ENCODE peak calls at places on chromosomes 6 and 20, in seven cellular contexts. V is effector memory CD4-positive, alpha-beta T cell; I is NCI-H774; Z is head of caudate nucleus; L is NCI-H1092 treated with DMSO at 0.1 percent for 48 hours; K is body of pancreas; P is OCI-M1. E is an unnamed sample.

GRCh38 chr20:44502968-44503367 is 18.9 kb downstream of the SERINC3 start:
- DNase-seq in Z (no peak), V (no peak), P (no peak), L (no peak), I (no peak), K (no peak), E (no peak)

GRCh38 chr6:30955367-30956042 is 14.7 kb downstream of the MUCL3 start:
- DNase-seq in K (peak; percentile 35), L (no peak), I (peak; percentile 8), Z (peak; percentile 72), V (peak; percentile 22), P (peak; percentile 83), E (no peak)

GRCh38 chr6:3884007-3884745 is 35.0 kb downstream of the FAM50B start:
- DNase-seq in Z (no peak), I (peak; percentile 27), K (no peak), P (no peak), L (peak; percentile 4), V (no peak), E (peak; percentile 27)

GRCh38 chr20:50193169-50193850 is 2.7 kb downstream of the CEBPB start:
- DNase-seq in V (no peak), K (peak; percentile 40), L (no peak), I (no peak), P (no peak), Z (peak; percentile 13), E (no peak)

GRCh38 chr6:76264466-76264865 is 192.0 kb upstream of the IMPG1 start:
- DNase-seq in K (no peak), Z (peak; percentile 39), P (peak; percentile 60), L (no peak), V (no peak), I (no peak), E (no peak)

GRCh38 chr20:63064310-63064709 is 57.5 kb upstream of the BHLHE23 start:
- DNase-seq in Z (no peak), L (no peak), P (no peak), V (no peak), I (peak; percentile 69), K (no peak), E (no peak)

GRCh38 chr6:84027340-84028183 is 6.0 kb upstream of the MRAP2 start:
- DNase-seq in L (peak; percentile 96), V (no peak), I (peak; percentile 88), Z (no peak), P (no peak), K (peak; percentile 30), E (peak; percentile 18)

GRCh38 chr6:39530201-39530759 is 194.9 kb downstream of the KIF6 start:
- DNase-seq in P (peak; percentile 77), L (no peak), Z (no peak), V (no peak), K (no peak), I (no peak), E (no peak)

GRCh38 chr6:72755752-72756151 is 133.9 kb downstream of the KCNQ5 start:
- DNase-seq in L (no peak), V (no peak), P (no peak), K (no peak), I (no peak), Z (no peak), E (no peak)

GRCh38 chr6:14682821-14683220 is 563.0 kb upstream of the JARID2 start:
- DNase-seq in Z (no peak), P (no peak), K (no peak), V (no peak), L (no peak), I (no peak), E (no peak)